ENCODE peak calls at places on chromosomes 3 and 15, in four cellular contexts. Y, N, U and J are unnamed samples.

GRCh38 chr3:191387441-191388077 is 57.2 kb upstream of the UTS2B start:
- DNase-seq in Y (no peak), N (no peak), U (no peak), J (no peak)

GRCh38 chr15:68638953-68639500 is 60.2 kb downstream of the CORO2B start:
- DNase-seq in Y (no peak), N (no peak), U (no peak), J (no peak)

GRCh38 chr3:37024092-37024491 is 30.8 kb downstream of the MLH1 start:
- DNase-seq in Y (peak; percentile 23), N (no peak), U (peak; percentile 46), J (peak; percentile 68)

GRCh38 chr3:56917740-56918568 is 116.2 kb upstream of the ARHGEF3 start:
- DNase-seq in Y (no peak), N (no peak), U (peak; percentile 78), J (peak; percentile 94)

GRCh38 chr15:66105286-66105984 is 148.1 kb downstream of the MEGF11 start:
- DNase-seq in Y (no peak), N (no peak), U (no peak), J (no peak)

GRCh38 chr3:172701758-172702157 is 9.1 kb downstream of the NCEH1 start:
- DNase-seq in Y (no peak), N (peak; percentile 69), U (no peak), J (no peak)

GRCh38 chr3:49883992-49884391 is 14.3 kb upstream of the CAMKV start:
- DNase-seq in Y (peak; percentile 33), N (no peak), U (no peak), J (no peak)

GRCh38 chr15:80609512-80609946 is 85.6 kb upstream of the ABHD17C start:
- DNase-seq in Y (peak; percentile 9), N (no peak), U (peak; percentile 87), J (no peak)

GRCh38 chr3:165532851-165533250 is 304.4 kb downstream of the BCHE start:
- DNase-seq in Y (no peak), N (no peak), U (no peak), J (no peak)

GRCh38 chr3:49908378-49909199 is 4.9 kb upstream of the MST1R start:
- DNase-seq in Y (no peak), N (no peak), U (no peak), J (no peak)

GRCh38 chr3:116669576-116669975 is 40.0 kb upstream of the TUSC7 start:
- DNase-seq in Y (no peak), N (no peak), U (no peak), J (no peak)

GRCh38 chr3:51677358-51677757 is 6.3 kb downstream of the TEX264 start:
- DNase-seq in Y (no peak), N (no peak), U (no peak), J (no peak)

GRCh38 chr3:14441240-14441919 is 39.0 kb downstream of the SLC6A6 start:
- DNase-seq in Y (peak; percentile 67), N (no peak), U (peak; percentile 58), J (no peak)

GRCh38 chr3:124966557-124967480 is 32.3 kb upstream of the MUC13 start:
- DNase-seq in Y (no peak), N (no peak), U (no peak), J (no peak)

GRCh38 chr3:124032351-124032880 is 40.5 kb upstream of the ROPN1 start:
- DNase-seq in Y (peak; percentile 15), N (peak; percentile 43), U (no peak), J (peak; percentile 32)

GRCh38 chr3:16480861-16481569 is 32.5 kb downstream of the RFTN1 start:
- DNase-seq in Y (peak; percentile 16), N (no peak), U (peak; percentile 87), J (no peak)

GRCh38 chr3:128382221-128382807 is 84.4 kb downstream of the DNAJB8 start:
- DNase-seq in Y (peak; percentile 75), N (peak; percentile 67), U (peak; percentile 19), J (no peak)

GRCh38 chr3:112671930-112672715 is 31.2 kb upstream of the CCDC80 start:
- DNase-seq in Y (peak; percentile 80), N (no peak), U (peak; percentile 64), J (no peak)

GRCh38 chr3:19075037-19075436 is 73.3 kb upstream of the KCNH8 start:
- DNase-seq in Y (no peak), N (no peak), U (no peak), J (no peak)

GRCh38 chr3:139836656-139837464 is 98.1 kb upstream of the CLSTN2 start:
- DNase-seq in Y (no peak), N (no peak), U (no peak), J (no peak)

GRCh38 chr3:111392911-111393351 is 149.1 kb upstream of the CD96 start:
- DNase-seq in Y (peak; percentile 55), N (no peak), U (no peak), J (no peak)

GRCh38 chr15:24856397-24857093 is 98.2 kb upstream of the SNRPN start:
- DNase-seq in Y (no peak), N (no peak), U (peak; percentile 87), J (no peak)

GRCh38 chr3:169112153-169112892 is 551.2 kb downstream of the MECOM start:
- DNase-seq in Y (peak; percentile 89), N (no peak), U (peak; percentile 86), J (no peak)

GRCh38 chr3:188507244-188507720 is 353.3 kb downstream of the LPP start:
- DNase-seq in Y (no peak), N (no peak), U (peak; percentile 83), J (no peak)

GRCh38 chr3:45616158-45616557 is 21.6 kb downstream of the LIMD1 start:
- DNase-seq in Y (no peak), N (no peak), U (no peak), J (no peak)

GRCh38 chr15:74843891-74844299 is 939 bp upstream of the ULK3 start:
- DNase-seq in Y (no peak), N (no peak), U (no peak), J (no peak)

GRCh38 chr15:74844319-74845207 is 1.6 kb upstream of the ULK3 start:
- DNase-seq in Y (no peak), N (no peak), U (no peak), J (no peak)

GRCh38 chr15:74842581-74843444 is at the start of gene ULK3:
- DNase-seq in Y (peak; percentile 88), N (peak; percentile 92), U (peak; percentile 81), J (peak; percentile 97)

GRCh38 chr15:74841761-74842385 is 1.1 kb downstream of the ULK3 start:
- DNase-seq in Y (no peak), N (peak; percentile 50), U (no peak), J (no peak)

GRCh38 chr15:74843445-74843828 is 481 bp upstream of the ULK3 start:
- DNase-seq in Y (no peak), N (no peak), U (no peak), J (no peak)
- H3K4me3 ChIP-seq in Y (peak overlapping the region; percentile 51), N (peak overlapping the region; percentile 90), U (no peak overlapping the region), J (peak overlapping the region; percentile 100)

GRCh38 chr15:31459011-31459748 is 132.5 kb downstream of the KLF13 start:
- DNase-seq in Y (no peak), N (no peak), U (no peak), J (no peak)
- H3K9ac ChIP-seq in Y (no peak overlapping the region), N (no peak overlapping the region), U (no peak overlapping the region), J (no peak overlapping the region)

GRCh38 chr3:147423601-147424324 is 14.6 kb downstream of the ZIC1 start:
- DNase-seq in Y (no peak), N (no peak), U (no peak), J (no peak)

GRCh38 chr3:147424325-147424910 is 15.3 kb downstream of the ZIC1 start:
- DNase-seq in Y (no peak), N (no peak), U (no peak), J (no peak)

GRCh38 chr3:147422226-147422933 is 13.2 kb downstream of the ZIC1 start:
- DNase-seq in Y (no peak), N (no peak), U (no peak), J (no peak)

GRCh38 chr3:147421184-147421912 is 12.2 kb downstream of the ZIC1 start:
- DNase-seq in Y (no peak), N (no peak), U (no peak), J (no peak)

DNA sequence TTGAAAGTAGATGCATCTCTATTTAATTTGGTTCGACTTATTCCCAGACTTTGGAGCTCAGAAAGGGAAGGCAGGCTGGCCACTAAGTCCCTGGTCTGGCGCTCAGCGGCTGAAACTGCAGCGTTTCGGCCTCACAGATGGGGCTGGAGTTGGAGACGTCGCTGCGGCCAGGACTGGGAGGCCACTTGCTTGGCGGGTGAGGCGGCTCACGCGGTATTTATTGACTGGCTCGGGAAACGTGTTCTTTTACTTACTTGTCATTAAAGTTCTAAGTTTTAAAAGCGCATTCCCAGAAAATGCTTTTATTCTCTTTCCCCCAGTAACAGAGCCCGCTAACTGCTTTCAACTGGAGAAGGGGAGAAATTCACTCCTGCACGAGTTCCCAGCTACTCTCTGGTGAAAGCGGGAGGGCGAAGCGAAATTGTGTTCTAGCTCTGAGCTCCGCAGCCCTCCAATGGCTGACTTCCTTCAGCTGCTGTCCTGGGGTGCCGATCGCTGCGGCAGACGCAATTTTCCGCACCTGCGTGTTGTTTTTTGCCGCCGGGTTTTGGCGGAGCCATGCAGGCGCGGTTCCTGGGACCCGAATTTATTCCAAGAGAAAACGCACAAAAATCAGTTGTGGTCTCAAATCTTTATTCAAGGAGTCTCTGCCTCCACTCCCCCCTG is 13.9 kb downstream of the ZIC1 start:
- DNase-seq in Y (no peak), N (no peak), U (no peak), J (no peak)
- H3K36me3 ChIP-seq in Y (no peaks in the 10 kb centered on the region), N (no peaks in the 10 kb centered on the region), U (no peaks in the 10 kb centered on the region), J (no peaks in the 10 kb centered on the region)

DNA sequence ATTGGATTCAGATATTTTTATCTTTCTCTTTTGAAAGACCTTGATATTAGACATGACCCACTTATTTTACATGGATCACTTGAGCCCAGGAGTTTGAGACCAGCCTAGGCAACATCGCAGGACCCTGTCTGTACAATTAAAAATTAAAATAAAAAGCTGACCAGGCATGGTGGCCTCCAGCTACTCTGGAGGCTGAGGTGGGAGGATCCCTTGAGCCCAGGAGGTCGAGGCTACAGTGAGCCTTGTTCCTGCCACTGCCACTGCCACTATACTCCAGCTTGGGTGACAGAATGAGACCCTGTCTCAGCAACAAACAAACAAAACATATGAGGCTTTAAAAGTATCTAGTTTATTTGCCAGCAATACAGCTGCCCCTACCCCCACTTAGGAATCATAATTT is 1.6 kb downstream of the RNF7 start:
- DNase-seq in Y (no peak), N (no peak), U (no peak), J (no peak)
- H3K4me3 ChIP-seq in Y (peak overlapping the region; percentile 95), N (peak overlapping the region; percentile 92), U (no peak overlapping the region), J (peak overlapping the region; percentile 85)

GRCh38 chr3:20256144-20256543 is 70.1 kb upstream of the SGO1 start:
- DNase-seq in Y (peak; percentile 51), N (no peak), U (peak; percentile 92), J (no peak)

GRCh38 chr3:20254268-20255117 is 68.5 kb upstream of the SGO1 start:
- DNase-seq in Y (no peak), N (no peak), U (no peak), J (no peak)

DNA sequence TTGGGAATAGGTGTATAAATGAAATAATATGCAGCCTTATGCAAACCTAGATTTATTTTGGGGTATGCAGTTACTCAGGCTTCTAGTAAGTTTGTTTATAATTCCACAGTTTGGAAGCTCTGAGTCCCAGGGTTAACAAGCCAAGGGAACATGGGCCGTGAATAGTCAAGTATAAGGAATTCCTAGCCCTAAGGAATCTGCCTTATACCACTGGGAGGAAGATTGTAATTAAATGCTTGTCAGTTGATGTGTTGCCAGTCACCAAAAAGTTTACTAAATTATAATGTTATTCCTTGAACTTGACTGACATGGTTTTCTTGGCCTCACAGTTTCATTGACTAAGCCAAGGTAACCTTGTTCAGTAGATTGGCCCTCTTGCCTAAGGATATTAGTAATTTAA is 72.4 kb upstream of the SGO1 start:
- DNase-seq in Y (no peak), N (no peak), U (no peak), J (no peak)
- H3K9ac ChIP-seq in Y (no peak overlapping the region), N (no peak overlapping the region), U (no peak overlapping the region), J (no peak overlapping the region)

GRCh38 chr3:66383998-66384745 is 116.7 kb downstream of the LRIG1 start:
- DNase-seq in Y (no peak), N (peak; percentile 14), U (no peak), J (no peak)
- H3K36me3 ChIP-seq in Y (no peaks in the 10 kb centered on the region), N (peaks cover 29% of the 10 kb centered on the region), U (peaks cover 66% of the 10 kb centered on the region), J (peaks cover 50% of the 10 kb centered on the region)

GRCh38 chr3:167728631-167729335 is 5.9 kb downstream of the PDCD10 start:
- DNase-seq in Y (no peak), N (no peak), U (no peak), J (no peak)
- H3K4me3 ChIP-seq in Y (no peak overlapping the region), N (no peak overlapping the region), U (no peak overlapping the region), J (no peak overlapping the region)